ENCODE peak calls at places on chromosomes 11 and 22, in seven cellular contexts. Q is tibial nerve, M is Calu3, U is heart left ventricle, B is cardiac muscle cell, V is tibial artery, D is ovary. G is an unnamed sample.

GRCh38 chr22:35783943-35784614 is 66.4 kb downstream of the APOL5 start:
- DNase-seq in Q (no peak), M (no peak), U (no peak), B (no peak), V (no peak), D (no peak), G (no peak)

GRCh38 chr11:56066980-56067379 is 26.1 kb upstream of the OR8I2 start:
- DNase-seq in Q (no peak), M (no peak), U (no peak), B (no peak), V (no peak), D (no peak), G (no peak)

GRCh38 chr11:132062031-132062430 is 691.6 kb downstream of the NTM start:
- DNase-seq in Q (no peak), M (no peak), U (no peak), B (no peak), V (no peak), D (no peak), G (no peak)

GRCh38 chr11:76459299-76459698 is 14.5 kb downstream of the EMSY start:
- DNase-seq in Q (no peak), M (no peak), U (no peak), B (no peak), V (no peak), D (no peak), G (no peak)

GRCh38 chr22:46791201-46791731 is 28.8 kb downstream of the TBC1D22A start:
- DNase-seq in Q (peak), M (no peak), U (no peak), B (no peak), V (peak), D (no peak), G (peak)

GRCh38 chr11:119691701-119692546 is 37.1 kb downstream of the NECTIN1 start:
- DNase-seq in Q (no peak), M (no peak), U (no peak), B (no peak), V (no peak), D (no peak), G (no peak)

GRCh38 chr11:130315354-130315970 is 745 bp upstream of the ZBTB44 start:
- DNase-seq in Q (peak), M (peak), U (peak), B (no peak), V (no peak), D (peak), G (peak)

GRCh38 chr11:130465259-130465658 is 16.8 kb downstream of the ADAMTS15 start:
- DNase-seq in Q (no peak), M (no peak), U (no peak), B (no peak), V (no peak), D (no peak), G (no peak)

GRCh38 chr11:68214173-68215086 is 1.3 kb upstream of the KMT5B start:
- DNase-seq in Q (no peak), M (no peak), U (peak), B (peak), V (peak), D (peak), G (no peak)

GRCh38 chr11:60183595-60184201 is 815 bp upstream of the MS4A6A start:
- DNase-seq in Q (no peak), M (no peak), U (peak), B (no peak), V (peak), D (no peak), G (no peak)
- TF ChIP-seq CTCF in Q (no peak), M (no peak), U (no peak), B (no peak), V (no peak), D (no peak), G (no peak)

GRCh38 chr11:121152764-121153163 is 51.7 kb downstream of the TECTA start:
- DNase-seq in Q (no peak), M (no peak), U (no peak), B (no peak), V (no peak), D (no peak), G (no peak)

GRCh38 chr11:121157756-121158155 is 56.7 kb downstream of the TECTA start:
- DNase-seq in Q (no peak), M (no peak), U (no peak), B (no peak), V (no peak), D (no peak), G (no peak)

GRCh38 chr11:121154473-121154872 is 53.4 kb downstream of the TECTA start:
- DNase-seq in Q (no peak), M (no peak), U (no peak), B (no peak), V (no peak), D (no peak), G (no peak)

GRCh38 chr11:121153472-121153871 is 52.4 kb downstream of the TECTA start:
- DNase-seq in Q (no peak), M (no peak), U (no peak), B (no peak), V (no peak), D (no peak), G (no peak)
- TF ChIP-seq CTCF in Q (no peak), M (no peak), U (no peak), B (no peak), V (no peak), D (no peak), G (no peak)

GRCh38 chr11:59144579-59145345 is 2.1 kb downstream of the FAM111A start:
- DNase-seq in Q (peak), M (peak), U (peak), B (peak), V (peak), D (peak), G (peak)
- TF ChIP-seq CTCF in Q (no peak), M (no peak), U (no peak), B (peak), V (no peak), D (no peak), G (no peak)

GRCh38 chr11:125942276-125942611 is 3.6 kb upstream of the VSIG10L2 start:
- DNase-seq in Q (no peak), M (no peak), U (no peak), B (no peak), V (no peak), D (no peak), G (no peak)
- TF ChIP-seq CTCF in Q (no peak), M (peak), U (no peak), B (no peak), V (no peak), D (no peak), G (no peak)

GRCh38 chr11:57645716-57646085 is 4.0 kb downstream of the YPEL4 start:
- DNase-seq in Q (no peak), M (no peak), U (no peak), B (peak), V (no peak), D (peak), G (no peak)

GRCh38 chr11:57644748-57645715 is 4.7 kb downstream of the YPEL4 start:
- DNase-seq in Q (peak), M (peak), U (peak), B (peak), V (peak), D (peak), G (peak)

GRCh38 chr11:57641426-57641825 is 8.3 kb downstream of the YPEL4 start:
- DNase-seq in Q (no peak), M (peak), U (no peak), B (peak), V (no peak), D (no peak), G (no peak)

GRCh38 chr11:57646221-57646620 is 3.5 kb downstream of the YPEL4 start:
- DNase-seq in Q (no peak), M (no peak), U (no peak), B (no peak), V (no peak), D (peak), G (no peak)

GRCh38 chr11:57643802-57644201 is 5.9 kb downstream of the YPEL4 start:
- DNase-seq in Q (no peak), M (no peak), U (no peak), B (no peak), V (no peak), D (no peak), G (no peak)
- TF ChIP-seq CTCF in Q (no peak), M (no peak), U (no peak), B (peak), V (no peak), D (no peak), G (no peak)

GRCh38 chr22:22111983-22112382 is 129.4 kb upstream of the TOP3B start:
- DNase-seq in Q (no peak), M (no peak), U (no peak), B (no peak), V (no peak), D (no peak), G (no peak)

GRCh38 chr22:22112533-22113294 is 130.1 kb upstream of the TOP3B start:
- DNase-seq in Q (no peak), M (no peak), U (no peak), B (no peak), V (no peak), D (no peak), G (no peak)

GRCh38 chr22:22111267-22111751 is 128.7 kb upstream of the TOP3B start:
- DNase-seq in Q (no peak), M (no peak), U (no peak), B (no peak), V (no peak), D (no peak), G (no peak)

GRCh38 chr22:22109693-22110466 is 127.3 kb upstream of the TOP3B start:
- DNase-seq in Q (no peak), M (no peak), U (no peak), B (no peak), V (no peak), D (no peak), G (no peak)

GRCh38 chr22:22110548-22111266 is 128.1 kb upstream of the TOP3B start:
- DNase-seq in Q (no peak), M (peak), U (peak), B (peak), V (no peak), D (no peak), G (no peak)
- TF ChIP-seq CTCF in Q (peak), M (peak), U (peak), B (peak), V (peak), D (no peak), G (no peak)